ENCODE peak calls at places on chromosomes 4 and X, in four cellular contexts. Z is WTC11, D is A549, W is HepG2. T is an unnamed sample.

GRCh38 chr4:20462426-20463175 is 210.9 kb downstream of the SLIT2 start:
- DNase-seq in D (no peak), W (no peak), Z (no peak), T (no peak)

GRCh38 chr4:53905935-53906377 is 158.4 kb downstream of the CHIC2 start:
- DNase-seq in Z (peak; percentile 34), W (peak; percentile 36), D (peak; percentile 49), T (no peak)

GRCh38 chrX:14698770-14699169 is 169.4 kb downstream of the GLRA2 start:
- DNase-seq in W (no peak), Z (no peak), D (no peak), T (no peak)

GRCh38 chrX:112048707-112049106 is 33.9 kb downstream of the TRPC5 start:
- DNase-seq in Z (peak; percentile 9), W (no peak), D (no peak), T (no peak)

GRCh38 chr4:143377635-143378099 is 41.0 kb downstream of the GAB1 start:
- DNase-seq in W (no peak), D (no peak), Z (no peak), T (no peak)

GRCh38 chr4:5890063-5890727 is 2.7 kb downstream of the CRMP1 start:
- DNase-seq in Z (peak; percentile 93), W (no peak), D (peak; percentile 11), T (no peak)

GRCh38 chr4:20589436-20589835 is 110.8 kb upstream of the PACRGL start:
- DNase-seq in Z (no peak), D (no peak), W (no peak), T (no peak)

GRCh38 chr4:152079543-152080293 is 318.9 kb upstream of the GATB start:
- DNase-seq in W (no peak), Z (no peak), D (no peak), T (no peak)

GRCh38 chr4:33722800-33723511 is 2521.4 kb downstream of the ARAP2 start:
- DNase-seq in W (no peak), D (no peak), Z (no peak), T (no peak)

GRCh38 chr4:127015616-127016015 is 617.1 kb upstream of the INTU start:
- DNase-seq in W (no peak), D (no peak), Z (peak; percentile 11), T (no peak)

GRCh38 chr4:104616401-104616820 is 121.7 kb upstream of the CXXC4 start:
- DNase-seq in W (no peak), Z (no peak), D (no peak), T (no peak)

GRCh38 chr4:115356176-115356575 is 242.8 kb upstream of the NDST4 start:
- DNase-seq in D (no peak), Z (no peak), W (no peak), T (no peak)

GRCh38 chr4:183396187-183396738 is 48.2 kb upstream of the CDKN2AIP start:
- DNase-seq in Z (no peak), D (no peak), W (no peak), T (no peak)

GRCh38 chr4:85153221-85153620 is 186.7 kb upstream of the WDFY3 start:
- DNase-seq in W (no peak), D (no peak), Z (no peak), T (no peak)

GRCh38 chr4:124953059-124953850 is 240.7 kb upstream of the ANKRD50 start:
- DNase-seq in D (no peak), Z (no peak), W (no peak), T (no peak)

GRCh38 chr4:17688011-17688441 is 73.6 kb downstream of the MED28 start:
- DNase-seq in D (no peak), Z (no peak), W (no peak), T (no peak)

GRCh38 chrX:20521245-20521644 is 254.5 kb upstream of the RPS6KA3 start:
- DNase-seq in Z (no peak), W (no peak), D (peak; percentile 48), T (no peak)

GRCh38 chrX:100995469-100995868 is 26.0 kb downstream of the ARL13A start:
- DNase-seq in Z (no peak), W (peak; percentile 4), D (no peak), T (peak; percentile 16)

GRCh38 chr4:183905081-183905592 is at the start of gene STOX2:
- DNase-seq in D (peak; percentile 71), W (peak; percentile 26), Z (peak; percentile 79), T (no peak)

GRCh38 chr4:79087091-79087490 is 147.9 kb upstream of the PAQR3 start:
- DNase-seq in W (no peak), Z (no peak), D (no peak), T (no peak)

GRCh38 chrX:46755656-46756055 is 3.3 kb downstream of the SLC9A7 start:
- DNase-seq in W (no peak), D (no peak), Z (no peak), T (no peak)

GRCh38 chr4:105129286-105129685 is 17.4 kb upstream of the TET2 start:
- DNase-seq in D (no peak), W (no peak), Z (no peak), T (no peak)

GRCh38 chr4:14096406-14096965 is 469.0 kb upstream of the BOD1L1 start:
- DNase-seq in D (no peak), W (no peak), Z (no peak), T (no peak)

GRCh38 chr4:35538807-35539206 is 705.5 kb downstream of the ARAP2 start:
- DNase-seq in D (no peak), Z (no peak), W (no peak), T (no peak)

GRCh38 chr4:182593864-182594263 is 323.3 kb downstream of the DCTD start:
- DNase-seq in W (no peak), D (no peak), Z (no peak), T (no peak)

GRCh38 chrX:145865082-145865481 is 47.5 kb downstream of the SLITRK2 start:
- DNase-seq in Z (no peak), W (no peak), D (no peak), T (no peak)

GRCh38 chr4:182478475-182478874 is 235.3 kb downstream of the TENM3 start:
- DNase-seq in W (peak; percentile 29), D (peak; percentile 13), Z (no peak), T (peak; percentile 7)

GRCh38 chrX:108268434-108269080 is 169.7 kb downstream of the COL4A6 start:
- DNase-seq in W (no peak), Z (no peak), D (no peak), T (no peak)

GRCh38 chr4:95319169-95319568 is 229.6 kb downstream of the UNC5C start:
- DNase-seq in Z (no peak), W (no peak), D (no peak), T (no peak)

GRCh38 chr4:82215800-82216199 is 158.0 kb downstream of the HNRNPD start:
- DNase-seq in W (no peak), Z (no peak), D (no peak), T (no peak)

GRCh38 chr4:23455482-23455881 is 434.4 kb downstream of the PPARGC1A start:
- DNase-seq in D (peak; percentile 3), Z (peak; percentile 24), W (peak; percentile 1), T (no peak)

GRCh38 chrX:125175991-125176390 is 143.7 kb upstream of the TEX13C start:
- DNase-seq in D (no peak), W (no peak), Z (no peak), T (no peak)

GRCh38 chr4:64539234-64539849 is 130.1 kb upstream of the TECRL start:
- DNase-seq in D (peak; percentile 54), W (peak; percentile 55), Z (peak; percentile 45), T (peak; percentile 61)

GRCh38 chr4:132227349-132228165 is 921.5 kb upstream of the PCDH10 start:
- DNase-seq in W (peak; percentile 60), D (peak; percentile 62), Z (peak; percentile 84), T (peak; percentile 67)

GRCh38 chrX:122422547-122422946 is 761.5 kb upstream of the GRIA3 start:
- DNase-seq in W (no peak), Z (no peak), D (no peak), T (no peak)

GRCh38 chr4:138513535-138513934 is 271.4 kb upstream of the SLC7A11 start:
- DNase-seq in D (no peak), Z (no peak), W (no peak), T (no peak)

GRCh38 chr4:142846729-142847606 is 867 bp upstream of the INPP4B start:
- DNase-seq in W (peak; percentile 10), D (peak; percentile 57), Z (peak; percentile 61), T (no peak)

GRCh38 chrX:71292669-71293379 is 8.7 kb upstream of the ITGB1BP2 start:
- DNase-seq in D (no peak), W (no peak), Z (no peak), T (no peak)

GRCh38 chr4:81921757-81922159 is 450.1 kb upstream of the RASGEF1B start:
- DNase-seq in W (no peak), D (no peak), Z (no peak), T (no peak)

GRCh38 chr4:176897226-176897625 is 104.5 kb upstream of the VEGFC start:
- DNase-seq in D (no peak), W (no peak), Z (no peak), T (no peak)

GRCh38 chr4:176898791-176899190 is 106.1 kb upstream of the VEGFC start:
- DNase-seq in D (no peak), Z (no peak), W (no peak), T (no peak)

GRCh38 chr4:176906693-176907092 is 114.0 kb upstream of the VEGFC start:
- DNase-seq in Z (no peak), D (no peak), W (no peak), T (no peak)

GRCh38 chr4:176902710-176903323 is 110.1 kb upstream of the VEGFC start:
- DNase-seq in W (no peak), Z (no peak), D (no peak), T (no peak)
- TF ChIP-seq HMGXB4 in W (no peak), Z (no peak), D (no peak), T (no peak)

GRCh38 chr4:186829740-186830449 is 106.2 kb upstream of the FAT1 start:
- DNase-seq in Z (no peak), D (peak; percentile 80), W (peak; percentile 52), T (peak; percentile 50)
- TF ChIP-seq HMGXB4 in Z (no peak), D (no peak), W (no peak), T (no peak)

DNA sequence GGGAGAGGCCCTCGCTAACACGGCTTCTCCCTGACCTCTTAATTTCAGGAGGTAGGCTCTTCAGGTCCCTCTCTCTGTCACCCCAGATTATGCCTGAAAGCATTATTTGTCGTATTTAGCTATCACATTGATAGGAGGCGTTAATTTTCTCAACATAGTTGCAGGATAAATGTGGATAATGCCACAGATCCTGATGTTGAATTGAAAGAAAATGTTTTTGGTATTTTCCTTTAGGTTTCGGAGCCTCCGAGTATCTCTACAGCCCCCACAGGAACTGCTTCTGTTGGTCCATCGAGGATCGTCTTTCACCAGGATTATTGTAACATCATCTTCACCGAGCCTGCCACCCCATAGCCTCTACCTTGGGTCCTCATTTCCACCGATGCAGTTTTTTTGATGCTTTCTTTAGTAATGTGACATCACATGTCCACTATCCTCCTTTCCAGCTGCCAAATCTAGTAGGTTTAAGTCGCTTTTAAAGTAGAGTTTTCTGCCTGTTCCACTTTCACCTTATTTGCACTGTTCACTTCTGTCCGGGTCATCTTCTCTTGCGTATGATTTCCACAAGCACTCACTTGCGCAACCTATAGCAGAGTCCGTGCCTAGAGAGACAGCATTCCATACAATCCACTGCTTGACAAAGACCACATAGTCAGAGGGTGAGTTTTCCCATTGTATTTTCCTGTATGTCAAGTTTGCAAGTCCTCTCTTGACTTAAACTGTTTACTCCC is 665 bp downstream of the TIGD2 start:
- DNase-seq in D (peak; percentile 69), W (peak; percentile 97), Z (no peak), T (no peak)
- TF ChIP-seq HMGXB4 in D (no peak), W (no peak), Z (no peak), T (no peak)

GRCh38 chr4:140038031-140038533 is 115.9 kb downstream of the MAML3 start:
- DNase-seq in W (peak; percentile 52), Z (no peak), D (peak; percentile 62), T (no peak)
- TF ChIP-seq HMGXB4 in W (no peak), Z (no peak), D (no peak), T (no peak)

GRCh38 chrX:136185409-136186022 is 38.2 kb downstream of the FHL1 start:
- DNase-seq in Z (no peak), W (no peak), D (peak; percentile 24), T (no peak)
- TF ChIP-seq HMGXB4 in Z (no peak), W (no peak), D (no peak), T (no peak)

GRCh38 chrX:69082753-69083150 is 82.5 kb downstream of the PJA1 start:
- DNase-seq in W (no peak), D (no peak), Z (no peak), T (no peak)
- TF ChIP-seq HMGXB4 in W (no peak), D (no peak), Z (no peak), T (no peak)

T was measured in K562.